ENCODE peak calls at places on chromosomes 12 and 14, in ten cellular contexts. B is SJSA1; L is heart left ventricle; S is A549; I is tibial nerve; F is stomach; R is astrocyte of the spinal cord; J is effector memory CD4-positive, alpha-beta T cell; C is aorta; V is pancreas. Z is an unnamed sample.

GRCh38 chr12:56932867-56933266 is 1.3 kb downstream of the SDR9C7 start:
- DNase-seq in C (no peak), B (no peak), R (no peak), J (no peak), V (no peak), L (no peak), I (no peak), F (no peak), S (no peak), Z (no peak)

GRCh38 chr14:51028851-51029754 is 65.8 kb downstream of the TRIM9 start:
- DNase-seq in C (no peak), R (no peak), I (no peak), J (no peak), B (no peak), S (no peak), V (no peak), L (no peak), F (no peak), Z (no peak)

GRCh38 chr14:67137744-67138371 is 51.4 kb upstream of the GARIN2 start:
- DNase-seq in F (no peak), R (peak; percentile 28), I (no peak), V (no peak), S (peak; percentile 11), J (no peak), B (no peak), C (no peak), L (no peak), Z (no peak)

GRCh38 chr12:104643921-104644669 is 187.3 kb downstream of the CHST11 start:
- DNase-seq in F (peak; percentile 68), I (no peak), B (no peak), L (peak; percentile 40), S (no peak), R (no peak), V (peak; percentile 35), C (no peak), J (no peak), Z (peak; percentile 58)

GRCh38 chr12:120724720-120725119 is 906 bp upstream of the ACADS start:
- DNase-seq in F (no peak), C (peak; percentile 49), J (no peak), B (no peak), R (no peak), L (no peak), V (no peak), I (no peak), S (no peak), Z (no peak)

GRCh38 chr14:85731198-85731597 is 201.3 kb downstream of the FLRT2 start:
- DNase-seq in V (no peak), S (no peak), L (peak; percentile 45), F (no peak), R (peak; percentile 69), J (no peak), I (peak; percentile 67), C (no peak), B (no peak), Z (no peak)

GRCh38 chr12:85441025-85441424 is 161.0 kb downstream of the ALX1 start:
- DNase-seq in J (no peak), R (no peak), S (no peak), V (no peak), C (no peak), I (no peak), F (no peak), L (no peak), B (no peak), Z (no peak)

GRCh38 chr14:50859296-50859624 is 12.6 kb upstream of the ABHD12B start:
- DNase-seq in C (no peak), S (no peak), B (no peak), L (no peak), R (no peak), I (no peak), V (no peak), J (no peak), F (no peak), Z (no peak)

GRCh38 chr12:48379784-48380183 is 29.1 kb upstream of the ZNF641 start:
- DNase-seq in R (no peak), C (no peak), S (no peak), L (no peak), B (no peak), V (no peak), J (no peak), I (no peak), F (no peak), Z (no peak)

GRCh38 chr14:69660344-69661193 is 49.2 kb downstream of the SUSD6 start:
- DNase-seq in C (no peak), B (no peak), R (no peak), S (no peak), V (no peak), I (no peak), J (no peak), F (no peak), L (no peak), Z (no peak)

GRCh38 chr12:129558036-129558435 is 345.8 kb downstream of the TMEM132D start:
- DNase-seq in C (no peak), V (no peak), I (no peak), S (no peak), B (no peak), J (no peak), L (no peak), R (peak; percentile 29), F (no peak), Z (no peak)

GRCh38 chr12:49133014-49133413 is 1.8 kb upstream of the TUBA1B start:
- DNase-seq in V (no peak), C (no peak), R (no peak), F (no peak), S (no peak), L (no peak), J (no peak), B (no peak), I (no peak), Z (no peak)

GRCh38 chr14:24913026-24913425 is 136.9 kb downstream of the STXBP6 start:
- DNase-seq in F (no peak), B (no peak), J (no peak), L (no peak), R (no peak), V (no peak), S (no peak), C (no peak), I (no peak), Z (no peak)

GRCh38 chr12:95709152-95709551 is 81.4 kb downstream of the NTN4 start:
- DNase-seq in L (no peak), R (no peak), I (no peak), V (no peak), C (no peak), J (no peak), B (no peak), S (no peak), F (no peak), Z (no peak)

GRCh38 chr12:92121826-92122225 is 23.8 kb downstream of the BTG1 start:
- DNase-seq in I (no peak), R (no peak), B (no peak), V (no peak), S (no peak), C (no peak), F (no peak), J (no peak), L (no peak), Z (no peak)

GRCh38 chr14:71380271-71380670 is 473.0 kb downstream of the PCNX1 start:
- DNase-seq in J (no peak), L (no peak), V (no peak), C (no peak), F (no peak), S (no peak), R (peak; percentile 58), B (no peak), I (no peak), Z (no peak)

GRCh38 chr14:25042362-25043299 is 7.3 kb downstream of the STXBP6 start:
- DNase-seq in V (peak; percentile 24), J (no peak), F (no peak), C (no peak), R (peak; percentile 54), I (peak; percentile 17), S (no peak), L (peak; percentile 28), B (no peak), Z (no peak)

GRCh38 chr12:6279256-6279628 is 31.2 kb upstream of the PLEKHG6 start:
- DNase-seq in V (no peak), J (no peak), S (no peak), I (no peak), R (no peak), F (no peak), L (no peak), C (no peak), B (no peak), Z (no peak)
- H3K4me3 ChIP-seq in V (no peak overlapping the region), J (no peak overlapping the region), S (peak overlapping the region; percentile 9), I (no peak overlapping the region), R (no peak overlapping the region), F (no peak overlapping the region), L (no peak overlapping the region), C (no peak overlapping the region), B (no peak overlapping the region), Z (peak overlapping the region; percentile 53)

GRCh38 chr14:36506732-36507614 is 13.1 kb downstream of the NKX2-1 start:
- DNase-seq in B (no peak), J (no peak), V (no peak), I (no peak), S (no peak), F (no peak), L (no peak), R (no peak), C (no peak), Z (peak; percentile 28)

GRCh38 chr14:36503771-36504741 is 16.0 kb downstream of the NKX2-1 start:
- DNase-seq in R (no peak), J (no peak), C (no peak), F (no peak), V (no peak), L (no peak), S (no peak), I (no peak), B (no peak), Z (peak; percentile 85)

GRCh38 chr14:36505892-36506731 is 13.9 kb downstream of the NKX2-1 start:
- DNase-seq in C (no peak), R (no peak), L (no peak), V (no peak), S (no peak), F (no peak), B (no peak), J (no peak), I (no peak), Z (peak; percentile 43)

GRCh38 chr14:36504805-36505192 is 15.2 kb downstream of the NKX2-1 start:
- DNase-seq in I (no peak), S (no peak), F (no peak), J (no peak), V (no peak), R (no peak), C (no peak), B (no peak), L (no peak), Z (no peak)

GRCh38 chr14:36505193-36505815 is 14.7 kb downstream of the NKX2-1 start:
- DNase-seq in I (no peak), L (no peak), C (no peak), R (no peak), S (no peak), F (no peak), V (no peak), J (no peak), B (no peak), Z (peak; percentile 91)
- H3K4me3 ChIP-seq in I (no peak overlapping the region), L (no peak overlapping the region), C (no peak overlapping the region), R (no peak overlapping the region), S (peak overlapping the region; percentile 14), F (no peak overlapping the region), V (no peak overlapping the region), J (no peak overlapping the region), B (no peak overlapping the region), Z (peak overlapping the region; percentile 9)

GRCh38 chr12:124917841-124918621 is 3.6 kb upstream of the UBC start:
- DNase-seq in V (no peak), F (no peak), B (no peak), R (no peak), S (no peak), J (no peak), C (peak; percentile 28), I (no peak), L (no peak), Z (no peak)
- H3K4me3 ChIP-seq in V (no peak overlapping the region), F (peak overlapping the region; percentile 29), B (peak overlapping the region; percentile 18), R (peak overlapping the region; percentile 27), S (peak overlapping the region; percentile 42), J (peak overlapping the region; percentile 46), C (no peak overlapping the region), I (peak overlapping the region; percentile 23), L (peak overlapping the region; percentile 96), Z (peak overlapping the region; percentile 40)

GRCh38 chr14:22646570-22647254 is 2.6 kb upstream of the OR6J1 start:
- DNase-seq in I (no peak), S (no peak), V (no peak), C (no peak), R (peak; percentile 84), J (no peak), L (no peak), B (no peak), F (no peak), Z (no peak)
- H3K4me3 ChIP-seq in I (no peak overlapping the region), S (no peak overlapping the region), V (no peak overlapping the region), C (no peak overlapping the region), R (no peak overlapping the region), J (no peak overlapping the region), L (no peak overlapping the region), B (no peak overlapping the region), F (no peak overlapping the region), Z (no peak overlapping the region)

Z was measured in upper lobe of left lung.